ENCODE peak calls at places on chromosome 7, in four cellular contexts. Z, V, Q and J are unnamed samples.

GRCh38 chr7:101173752-101174244 is 6.3 kb downstream of the NAT16 start:
- DNase-seq in Z (peak), V (no peak), Q (peak), J (no peak)

GRCh38 chr7:30166841-30167235 is 32.1 kb downstream of the MTURN start:
- DNase-seq in Z (no peak), V (no peak), Q (no peak), J (no peak)

GRCh38 chr7:22806754-22807153 is 15.9 kb downstream of the TOMM7 start:
- DNase-seq in Z (no peak), V (no peak), Q (no peak), J (no peak)

GRCh38 chr7:124908258-124908657 is 21.4 kb downstream of the POT1 start:
- DNase-seq in Z (no peak), V (no peak), Q (no peak), J (no peak)

GRCh38 chr7:104805449-104806317 is 208.3 kb upstream of the KMT2E start:
- DNase-seq in Z (no peak), V (no peak), Q (no peak), J (no peak)

GRCh38 chr7:131655866-131656265 is 99.4 kb upstream of the PODXL start:
- DNase-seq in Z (no peak), V (no peak), Q (no peak), J (no peak)

GRCh38 chr7:40747856-40748255 is 613.1 kb downstream of the SUGCT start:
- DNase-seq in Z (no peak), V (no peak), Q (no peak), J (no peak)

GRCh38 chr7:130912086-130912909 is 178.3 kb upstream of the KLF14 start:
- DNase-seq in Z (no peak), V (no peak), Q (no peak), J (no peak)

GRCh38 chr7:500521-501420 is 18.9 kb downstream of the PDGFA start:
- DNase-seq in Z (no peak), V (peak), Q (no peak), J (no peak)

GRCh38 chr7:112630565-112630964 is 149.8 kb downstream of the LSMEM1 start:
- DNase-seq in Z (no peak), V (no peak), Q (no peak), J (no peak)

GRCh38 chr7:107091306-107091705 is 46.8 kb downstream of the PRKAR2B start:
- DNase-seq in Z (no peak), V (no peak), Q (no peak), J (no peak)

GRCh38 chr7:18016547-18017444 is 10.8 kb downstream of the PRPS1L1 start:
- DNase-seq in Z (no peak), V (no peak), Q (no peak), J (no peak)

GRCh38 chr7:123681561-123681960 is 25.9 kb downstream of the LMOD2 start:
- DNase-seq in Z (no peak), V (no peak), Q (no peak), J (no peak)

GRCh38 chr7:46071076-46071475 is 150.0 kb upstream of the IGFBP3 start:
- DNase-seq in Z (no peak), V (no peak), Q (no peak), J (no peak)

GRCh38 chr7:100160067-100160466 is 1.5 kb upstream of the TRAPPC14 start:
- DNase-seq in Z (no peak), V (no peak), Q (no peak), J (no peak)

GRCh38 chr7:135552148-135552547 is 5.6 kb upstream of the NUP205 start:
- DNase-seq in Z (no peak), V (no peak), Q (no peak), J (no peak)

GRCh38 chr7:1228535-1229333 is 3.9 kb upstream of the UNCX start:
- DNase-seq in Z (no peak), V (no peak), Q (no peak), J (no peak)

GRCh38 chr7:44867073-44867990 is 18.0 kb downstream of the PURB start:
- DNase-seq in Z (no peak), V (no peak), Q (no peak), J (no peak)

GRCh38 chr7:56063882-56064625 is at the start of gene SUMF2:
- DNase-seq in Z (peak), V (peak), Q (peak), J (peak)

GRCh38 chr7:139613971-139614411 is 90.5 kb downstream of the CLEC2L start:
- DNase-seq in Z (no peak), V (no peak), Q (no peak), J (no peak)

GRCh38 chr7:29370531-29371314 is 176.1 kb downstream of the CHN2 start:
- DNase-seq in Z (peak), V (no peak), Q (no peak), J (no peak)

GRCh38 chr7:143345428-143345900 is 17.0 kb downstream of the FAM131B start:
- DNase-seq in Z (peak), V (peak), Q (peak), J (peak)

GRCh38 chr7:2508327-2509231 is 11.0 kb upstream of the LFNG start:
- DNase-seq in Z (peak), V (peak), Q (peak), J (no peak)

GRCh38 chr7:50792342-50793114 is 9.8 kb upstream of the GRB10 start:
- DNase-seq in Z (peak), V (peak), Q (peak), J (peak)

GRCh38 chr7:1922870-1923236 is 252.8 kb downstream of the ELFN1 start:
- DNase-seq in Z (no peak), V (no peak), Q (no peak), J (no peak)

GRCh38 chr7:137086896-137087295 is 218.4 kb downstream of the CHRM2 start:
- DNase-seq in Z (no peak), V (no peak), Q (no peak), J (no peak)

DNA sequence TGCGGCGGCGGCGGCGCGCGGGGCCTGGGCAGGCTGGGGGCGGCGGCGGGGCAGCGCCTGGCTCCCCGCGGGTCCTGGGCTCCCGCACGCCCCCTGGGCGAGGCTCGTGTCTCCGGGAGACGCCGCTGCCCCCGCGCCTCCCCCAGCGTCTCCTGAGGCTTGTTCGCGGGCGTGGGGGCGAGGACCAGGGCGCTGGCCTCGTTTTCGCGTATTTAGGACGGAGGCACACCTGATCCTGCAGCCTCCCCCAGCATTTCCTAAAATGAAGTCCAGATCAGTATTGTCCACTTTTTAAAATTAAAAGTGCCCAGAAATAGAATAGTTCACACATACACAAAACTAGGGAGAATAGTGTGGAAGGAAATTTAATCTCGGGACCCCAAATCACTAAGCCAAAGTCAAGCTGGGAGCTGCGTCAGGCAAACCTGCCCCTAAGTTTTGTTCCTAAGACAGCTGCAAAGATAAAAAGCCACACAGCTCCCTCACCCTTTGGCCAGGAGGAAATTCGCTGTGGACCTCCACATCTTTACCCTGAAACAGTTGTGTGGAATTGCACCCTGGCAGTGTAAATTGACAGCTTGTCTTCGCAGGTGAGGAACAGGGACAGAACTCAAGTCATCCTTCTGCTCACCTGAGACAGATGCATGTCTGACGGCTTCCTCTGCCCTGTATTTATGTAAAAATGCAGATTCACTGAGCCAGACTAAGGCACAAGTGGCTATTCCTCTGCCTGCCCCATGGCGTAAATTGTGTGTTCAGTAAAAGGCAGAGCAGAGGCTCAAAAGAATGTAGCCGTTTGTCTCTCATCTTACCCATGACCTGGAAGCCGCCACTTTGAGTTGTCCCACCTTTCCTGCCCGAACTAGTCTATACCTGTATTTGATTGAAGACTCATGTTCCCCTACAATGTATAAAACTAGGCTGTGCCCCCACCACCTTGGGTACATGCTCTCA is 740 bp downstream of the GALNT11 start:
- DNase-seq in Z (no peak), V (no peak), Q (no peak), J (no peak)
- TF ChIP-seq CTCF in Z (no peak), V (peak), Q (no peak), J (no peak)

GRCh38 chr7:37095122-37095521 is 353.5 kb downstream of the ELMO1 start:
- DNase-seq in Z (no peak), V (no peak), Q (no peak), J (no peak)

GRCh38 chr7:37097983-37098382 is 350.7 kb downstream of the ELMO1 start:
- DNase-seq in Z (no peak), V (no peak), Q (no peak), J (no peak)

GRCh38 chr7:37100735-37101331 is 347.8 kb downstream of the ELMO1 start:
- DNase-seq in Z (no peak), V (no peak), Q (no peak), J (no peak)

GRCh38 chr7:37096341-37096740 is 352.3 kb downstream of the ELMO1 start:
- DNase-seq in Z (no peak), V (no peak), Q (no peak), J (no peak)

DNA sequence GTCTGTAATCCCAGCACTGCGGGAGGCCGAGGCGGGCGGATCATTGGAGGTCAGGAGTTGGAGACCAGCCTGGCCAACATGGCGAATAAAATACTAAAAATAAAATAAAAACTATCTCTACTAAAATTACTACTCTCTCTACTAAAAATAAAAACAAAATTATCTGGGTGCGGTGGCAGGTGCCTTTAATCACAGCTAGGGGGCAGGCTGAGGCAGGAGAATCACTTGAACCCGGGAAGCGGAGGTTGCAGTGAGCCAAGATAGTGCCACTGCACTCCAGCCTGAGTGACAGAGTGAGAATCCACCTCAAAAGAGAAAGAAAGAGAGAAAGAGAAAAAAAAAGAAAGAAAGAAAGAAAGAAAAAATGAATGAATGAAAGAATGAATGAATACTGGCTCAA is 351.4 kb downstream of the ELMO1 start:
- DNase-seq in Z (no peak), V (no peak), Q (no peak), J (no peak)
- TF ChIP-seq CTCF in Z (no peak), V (no peak), Q (no peak), J (peak)

GRCh38 chr7:70771447-70771846 is 360.5 kb upstream of the GALNT17 start:
- DNase-seq in Z (no peak), V (no peak), Q (no peak), J (no peak)
- TF ChIP-seq CTCF in Z (no peak), V (no peak), Q (no peak), J (no peak)

DNA sequence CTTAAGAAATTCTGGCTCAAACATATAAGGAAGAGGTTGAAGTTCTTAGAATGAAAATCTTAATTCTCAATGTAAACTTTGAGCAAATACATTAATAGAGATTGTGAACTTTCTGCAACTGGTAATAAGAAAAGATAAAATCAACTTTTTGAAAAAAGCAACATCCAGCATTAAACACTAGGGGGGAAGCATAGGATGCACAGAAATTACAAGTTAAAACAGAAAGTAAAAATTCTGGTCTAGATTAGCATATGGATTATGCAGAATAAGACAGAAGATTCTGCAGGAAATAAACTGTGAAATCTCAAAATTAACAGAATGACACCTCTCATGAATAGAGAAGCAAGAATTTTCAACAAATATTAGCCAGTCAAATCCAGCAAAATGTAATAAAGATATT is 38.0 kb upstream of the CAV2 start:
- DNase-seq in Z (no peak), V (no peak), Q (no peak), J (no peak)
- TF ChIP-seq CTCF in Z (no peak), V (no peak), Q (no peak), J (no peak)

GRCh38 chr7:13894956-13895355 is 94.5 kb downstream of the ETV1 start:
- DNase-seq in Z (no peak), V (no peak), Q (no peak), J (no peak)
- TF ChIP-seq CTCF in Z (no peak), V (no peak), Q (no peak), J (no peak)

DNA sequence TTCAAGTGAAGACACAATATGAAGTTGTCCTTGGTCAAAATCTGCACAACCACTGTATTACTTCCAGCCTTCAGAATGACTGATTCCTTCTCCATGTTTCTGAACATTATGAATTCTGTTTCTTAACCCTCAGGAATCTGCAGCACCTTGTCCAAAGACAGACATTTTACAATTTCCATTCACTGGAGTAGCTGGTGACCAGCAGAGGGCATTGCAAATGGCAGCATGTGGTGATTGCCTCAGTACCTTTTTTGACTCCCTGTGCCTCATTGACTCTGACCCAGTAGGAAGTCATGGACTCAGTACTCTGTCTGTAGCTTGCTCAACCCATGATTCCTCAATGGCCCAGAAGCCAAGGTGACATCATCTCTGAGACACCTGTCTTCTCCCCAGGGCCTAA is 879 bp upstream of the VPS41 start:
- DNase-seq in Z (no peak), V (no peak), Q (no peak), J (no peak)
- TF ChIP-seq CTCF in Z (peak), V (no peak), Q (no peak), J (no peak)

GRCh38 chr7:117673839-117674238 is 194.0 kb downstream of the CFTR start:
- DNase-seq in Z (no peak), V (no peak), Q (no peak), J (no peak)
- TF ChIP-seq CTCF in Z (no peak), V (peak), Q (peak), J (no peak)